ENCODE peak calls at places on chromosomes 16 and 17, in four cellular contexts. One of them, this sample, is unnamed.

GRCh38 chr16:14202697-14203096 is 131.6 kb downstream of the MRTFB start:
- DNase-seq in IMR-90: no peak
- DNase-seq in ascending aorta: no peak
- DNase-seq in HFF-Myc: no peak
- DNase-seq in this sample: no peak

GRCh38 chr17:80060629-80061028 is 24.2 kb downstream of the CCDC40 start:
- DNase-seq in ascending aorta: no peak
- DNase-seq in IMR-90: no peak
- DNase-seq in HFF-Myc: no peak
- DNase-seq in this sample: peak

GRCh38 chr17:21548236-21548635 is 144.1 kb upstream of the KCNJ18 start:
- DNase-seq in IMR-90: no peak
- DNase-seq in ascending aorta: no peak
- DNase-seq in HFF-Myc: no peak
- DNase-seq in this sample: no peak

GRCh38 chr16:79651363-79651762 is 50.8 kb upstream of the MAF start:
- DNase-seq in HFF-Myc: no peak
- DNase-seq in ascending aorta: peak
- DNase-seq in IMR-90: peak
- DNase-seq in this sample: peak

GRCh38 chr17:76772842-76773521 is 35.1 kb downstream of the MFSD11 start:
- DNase-seq in ascending aorta: no peak
- DNase-seq in HFF-Myc: peak
- DNase-seq in IMR-90: peak
- DNase-seq in this sample: peak

GRCh38 chr16:30527635-30528178 is 1.3 kb upstream of the ZNF768 start:
- DNase-seq in ascending aorta: no peak
- DNase-seq in IMR-90: no peak
- DNase-seq in HFF-Myc: no peak
- DNase-seq in this sample: no peak

GRCh38 chr16:67105881-67106280 is 3.9 kb upstream of the PHAF1 start:
- DNase-seq in HFF-Myc: no peak
- DNase-seq in IMR-90: no peak
- DNase-seq in ascending aorta: no peak
- DNase-seq in this sample: peak

GRCh38 chr17:2232244-2232638 is 71.3 kb downstream of the SMG6 start:
- DNase-seq in IMR-90: peak
- DNase-seq in HFF-Myc: peak
- DNase-seq in ascending aorta: peak
- DNase-seq in this sample: peak

GRCh38 chr17:38896373-38896954 is 26.6 kb downstream of the LASP1 start:
- DNase-seq in HFF-Myc: no peak
- DNase-seq in ascending aorta: no peak
- DNase-seq in IMR-90: peak
- DNase-seq in this sample: no peak

GRCh38 chr17:12554251-12554650 is 111.4 kb upstream of the MYOCD start:
- DNase-seq in HFF-Myc: no peak
- DNase-seq in IMR-90: no peak
- DNase-seq in ascending aorta: no peak
- DNase-seq in this sample: peak

GRCh38 chr17:29760279-29760721 is 137.6 kb upstream of the CORO6 start:
- DNase-seq in IMR-90: peak
- DNase-seq in ascending aorta: no peak
- DNase-seq in HFF-Myc: no peak
- DNase-seq in this sample: peak

GRCh38 chr16:31149894-31150890 is at the start of gene PRSS36:
- DNase-seq in ascending aorta: no peak
- DNase-seq in IMR-90: no peak
- DNase-seq in HFF-Myc: no peak
- DNase-seq in this sample: no peak

GRCh38 chr16:86317617-86318021 is 192.7 kb upstream of the FOXF1 start:
- DNase-seq in IMR-90: no peak
- DNase-seq in ascending aorta: no peak
- DNase-seq in HFF-Myc: no peak
- DNase-seq in this sample: no peak

GRCh38 chr17:10516638-10517037 is 1.7 kb downstream of the MYH1 start:
- DNase-seq in HFF-Myc: no peak
- DNase-seq in ascending aorta: no peak
- DNase-seq in IMR-90: no peak
- DNase-seq in this sample: no peak

GRCh38 chr16:2152695-2153506 is 2.7 kb upstream of the TRAF7 start:
- DNase-seq in HFF-Myc: no peak
- DNase-seq in IMR-90: no peak
- DNase-seq in ascending aorta: no peak
- DNase-seq in this sample: no peak

GRCh38 chr17:11803226-11803625 is 194.0 kb downstream of the ZNF18 start:
- DNase-seq in ascending aorta: no peak
- DNase-seq in IMR-90: no peak
- DNase-seq in HFF-Myc: no peak
- DNase-seq in this sample: no peak

GRCh38 chr16:4293822-4294457 is 21.1 kb upstream of the TFAP4 start:
- DNase-seq in IMR-90: peak
- DNase-seq in ascending aorta: peak
- DNase-seq in HFF-Myc: no peak
- DNase-seq in this sample: peak

GRCh38 chr17:31425646-31426045 is 34.2 kb downstream of the RAB11FIP4 start:
- DNase-seq in ascending aorta: no peak
- DNase-seq in IMR-90: no peak
- DNase-seq in HFF-Myc: no peak
- DNase-seq in this sample: no peak

GRCh38 chr16:79747688-79748087 is 147.2 kb upstream of the MAF start:
- DNase-seq in HFF-Myc: no peak
- DNase-seq in ascending aorta: no peak
- DNase-seq in IMR-90: no peak
- DNase-seq in this sample: no peak

GRCh38 chr17:511001-511690 is 158.5 kb upstream of the RPH3AL start:
- DNase-seq in ascending aorta: no peak
- DNase-seq in IMR-90: peak
- DNase-seq in HFF-Myc: no peak
- DNase-seq in this sample: peak

GRCh38 chr17:77001487-77001886 is 133.3 kb downstream of the MGAT5B start:
- DNase-seq in ascending aorta: no peak
- DNase-seq in IMR-90: no peak
- DNase-seq in HFF-Myc: no peak
- DNase-seq in this sample: no peak

GRCh38 chr16:31471875-31472558 is at the start of gene TGFB1I1:
- DNase-seq in ascending aorta: peak
- DNase-seq in HFF-Myc: no peak
- DNase-seq in IMR-90: peak
- DNase-seq in this sample: peak

GRCh38 chr17:16108386-16108785 is 106.9 kb downstream of the NCOR1 start:
- DNase-seq in IMR-90: no peak
- DNase-seq in ascending aorta: no peak
- DNase-seq in HFF-Myc: no peak
- DNase-seq in this sample: no peak

GRCh38 chr16:57540906-57541753 is 1.3 kb upstream of the ADGRG5 start:
- DNase-seq in HFF-Myc: no peak
- DNase-seq in IMR-90: no peak
- DNase-seq in ascending aorta: no peak
- DNase-seq in this sample: no peak

GRCh38 chr17:29566473-29567361 is at the start of gene ABHD15:
- DNase-seq in ascending aorta: peak
- DNase-seq in IMR-90: peak
- DNase-seq in HFF-Myc: no peak
- DNase-seq in this sample: peak

GRCh38 chr16:14320406-14320805 is 249.3 kb downstream of the MRTFB start:
- DNase-seq in ascending aorta: no peak
- DNase-seq in HFF-Myc: no peak
- DNase-seq in IMR-90: no peak
- DNase-seq in this sample: no peak

GRCh38 chr16:70735141-70735979 is 49.5 kb upstream of the MTSS2 start:
- DNase-seq in HFF-Myc: peak
- DNase-seq in ascending aorta: no peak
- DNase-seq in IMR-90: peak
- DNase-seq in this sample: peak

GRCh38 chr16:75065149-75065807 is 51.3 kb downstream of the LDHD start:
- DNase-seq in IMR-90: no peak
- DNase-seq in HFF-Myc: no peak
- DNase-seq in ascending aorta: no peak
- DNase-seq in this sample: no peak

GRCh38 chr17:47267354-47267828 is 13.8 kb downstream of the ITGB3 start:
- DNase-seq in ascending aorta: no peak
- DNase-seq in HFF-Myc: peak
- DNase-seq in IMR-90: peak
- DNase-seq in this sample: peak

GRCh38 chr17:56142325-56142724 is 10.9 kb upstream of the ANKFN1 start:
- DNase-seq in ascending aorta: peak
- DNase-seq in IMR-90: peak
- DNase-seq in HFF-Myc: no peak
- DNase-seq in this sample: peak

GRCh38 chr16:8989099-8989878 is 25.6 kb upstream of the USP7 start:
- DNase-seq in HFF-Myc: no peak
- DNase-seq in IMR-90: no peak
- DNase-seq in ascending aorta: no peak
- DNase-seq in this sample: no peak

GRCh38 chr16:88684569-88685155 is 1.6 kb downstream of the SNAI3 start:
- DNase-seq in IMR-90: no peak
- DNase-seq in HFF-Myc: no peak
- DNase-seq in ascending aorta: no peak
- DNase-seq in this sample: no peak
- H3K4me3 ChIP-seq in IMR-90: no peak
- H3K4me3 ChIP-seq in HFF-Myc: no peak
- H3K4me3 ChIP-seq in ascending aorta: no peak
- H3K4me3 ChIP-seq in this sample: no peak

GRCh38 chr16:55703003-55704001 is 47.5 kb downstream of the SLC6A2 start:
- DNase-seq in HFF-Myc: peak
- DNase-seq in ascending aorta: no peak
- DNase-seq in IMR-90: peak
- DNase-seq in this sample: peak

GRCh38 chr16:55700961-55701360 is 45.2 kb downstream of the SLC6A2 start:
- DNase-seq in IMR-90: no peak
- DNase-seq in ascending aorta: no peak
- DNase-seq in HFF-Myc: no peak
- DNase-seq in this sample: no peak

GRCh38 chr16:55700067-55700466 is 44.3 kb downstream of the SLC6A2 start:
- DNase-seq in ascending aorta: no peak
- DNase-seq in HFF-Myc: no peak
- DNase-seq in IMR-90: no peak
- DNase-seq in this sample: no peak

GRCh38 chr16:55699616-55700015 is 43.8 kb downstream of the SLC6A2 start:
- DNase-seq in IMR-90: no peak
- DNase-seq in ascending aorta: no peak
- DNase-seq in HFF-Myc: no peak
- DNase-seq in this sample: no peak

DNA sequence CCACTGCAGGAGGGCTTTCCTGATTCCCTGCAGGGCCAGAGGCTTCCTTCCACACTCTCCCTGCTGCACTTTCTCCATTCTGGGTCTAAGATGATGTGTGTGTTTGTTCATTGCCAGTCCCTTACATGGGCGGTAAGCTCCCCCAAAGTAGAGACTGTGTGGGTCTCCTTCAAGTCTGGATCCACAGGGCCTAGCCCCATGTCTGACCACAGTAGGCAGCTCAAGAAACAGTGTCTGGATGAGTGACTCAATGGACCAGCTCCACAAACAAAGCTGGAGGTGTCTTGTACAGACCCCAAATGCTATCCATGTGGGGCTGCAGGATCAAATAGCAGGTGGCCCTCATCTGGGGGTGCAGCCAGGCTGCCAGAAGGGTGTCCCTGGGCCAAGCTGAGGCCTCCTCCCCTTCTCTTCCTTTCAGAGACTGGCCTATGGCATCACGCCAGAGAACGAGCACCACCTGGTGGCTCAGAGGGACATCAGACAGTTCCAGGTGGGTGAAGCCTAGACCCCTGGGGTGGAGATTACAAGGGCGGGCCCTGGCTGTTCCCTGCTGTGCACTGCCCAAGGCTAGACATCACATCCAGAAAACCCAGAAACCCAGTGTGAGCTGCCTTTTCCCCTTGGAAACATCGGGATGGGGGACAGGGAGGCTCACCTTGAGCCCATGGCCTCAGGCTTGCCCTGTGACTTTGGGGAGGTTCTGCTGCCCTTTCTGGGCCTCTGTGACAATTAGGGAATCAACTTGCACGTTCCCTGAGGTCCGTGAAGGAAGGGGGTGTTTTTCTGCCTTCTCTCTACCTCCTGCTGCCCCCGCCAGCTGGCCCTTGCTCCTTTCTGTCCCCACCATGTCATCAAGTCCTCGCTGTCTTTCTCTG is 45.9 kb downstream of the SLC6A2 start:
- DNase-seq in HFF-Myc: peak
- DNase-seq in IMR-90: peak
- DNase-seq in ascending aorta: peak
- DNase-seq in this sample: peak
- TF ChIP-seq CTCF in HFF-Myc: peak
- TF ChIP-seq CTCF in IMR-90: peak
- TF ChIP-seq CTCF in ascending aorta: peak
- TF ChIP-seq CTCF in this sample: peak

DNA sequence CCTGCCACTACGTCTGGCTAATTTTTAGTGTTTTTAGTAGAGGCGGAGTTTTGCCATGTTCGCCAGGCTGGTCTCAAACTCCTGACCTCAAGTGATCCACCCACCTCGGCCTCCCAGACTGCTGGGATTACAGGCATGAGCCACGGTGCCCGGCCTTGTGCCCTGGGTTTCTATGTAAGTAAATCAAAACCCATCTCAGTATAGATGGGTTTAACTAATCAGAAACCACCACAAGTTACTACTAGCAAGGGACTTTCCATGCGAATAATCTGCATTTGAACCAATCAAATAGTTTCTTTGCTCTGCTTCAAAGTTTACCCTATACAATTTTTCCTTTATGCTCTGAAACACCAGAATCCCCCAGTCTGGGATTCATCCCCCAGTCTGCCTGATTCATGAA is 16.5 kb upstream of the EIF1 start:
- DNase-seq in IMR-90: no peak
- DNase-seq in HFF-Myc: no peak
- DNase-seq in ascending aorta: no peak
- DNase-seq in this sample: no peak
- H3K4me3 ChIP-seq in IMR-90: no peak
- H3K4me3 ChIP-seq in HFF-Myc: no peak
- H3K4me3 ChIP-seq in ascending aorta: no peak
- H3K4me3 ChIP-seq in this sample: no peak

GRCh38 chr17:37188157-37188556 is 187.6 kb upstream of the C17orf78 start:
- DNase-seq in HFF-Myc: no peak
- DNase-seq in IMR-90: no peak
- DNase-seq in ascending aorta: no peak
- DNase-seq in this sample: no peak

GRCh38 chr17:37191219-37191618 is 184.6 kb upstream of the C17orf78 start:
- DNase-seq in ascending aorta: no peak
- DNase-seq in IMR-90: peak
- DNase-seq in HFF-Myc: no peak
- DNase-seq in this sample: no peak

GRCh38 chr17:37194208-37194607 is 181.6 kb upstream of the C17orf78 start:
- DNase-seq in ascending aorta: no peak
- DNase-seq in HFF-Myc: no peak
- DNase-seq in IMR-90: no peak
- DNase-seq in this sample: no peak

GRCh38 chr17:37187262-37187661 is 188.5 kb upstream of the C17orf78 start:
- DNase-seq in HFF-Myc: no peak
- DNase-seq in ascending aorta: no peak
- DNase-seq in IMR-90: peak
- DNase-seq in this sample: no peak

GRCh38 chr17:37190493-37190892 is 185.3 kb upstream of the C17orf78 start:
- DNase-seq in IMR-90: no peak
- DNase-seq in ascending aorta: no peak
- DNase-seq in HFF-Myc: no peak
- DNase-seq in this sample: no peak
- TF ChIP-seq CTCF in IMR-90: no peak
- TF ChIP-seq CTCF in ascending aorta: no peak
- TF ChIP-seq CTCF in HFF-Myc: no peak
- TF ChIP-seq CTCF in this sample: no peak